ENCODE peak calls at places on chromosomes 12 and 14, in seven cellular contexts. One of them, this sample, is unnamed.

GRCh38 chr14:30264161-30264560 is 294.8 kb upstream of the G2E3 start:
- DNase-seq in aorta: no peak
- DNase-seq in CD4-positive, CD25-positive, alpha-beta regulatory T cell: no peak
- DNase-seq in kidney: no peak
- DNase-seq in neural progenitor cell: no peak
- DNase-seq in stomach: no peak
- DNase-seq in caudate nucleus: no peak
- DNase-seq in this sample: no peak

GRCh38 chr12:111434680-111435338 is 29.1 kb downstream of the SH2B3 start:
- DNase-seq in aorta: peak; percentile 47
- DNase-seq in CD4-positive, CD25-positive, alpha-beta regulatory T cell: peak; percentile 74
- DNase-seq in kidney: peak; percentile 87
- DNase-seq in neural progenitor cell: no peak
- DNase-seq in stomach: no peak
- DNase-seq in caudate nucleus: no peak
- DNase-seq in this sample: peak; percentile 45

GRCh38 chr14:75984674-75985073 is 889 bp upstream of the IFT43 start:
- DNase-seq in aorta: no peak
- DNase-seq in CD4-positive, CD25-positive, alpha-beta regulatory T cell: no peak
- DNase-seq in kidney: no peak
- DNase-seq in neural progenitor cell: no peak
- DNase-seq in stomach: no peak
- DNase-seq in caudate nucleus: no peak
- DNase-seq in this sample: no peak

GRCh38 chr12:113149361-113150150 is at the start of gene CFAP73:
- DNase-seq in aorta: peak; percentile 76
- DNase-seq in CD4-positive, CD25-positive, alpha-beta regulatory T cell: no peak
- DNase-seq in kidney: peak; percentile 94
- DNase-seq in neural progenitor cell: peak; percentile 96
- DNase-seq in stomach: peak; percentile 72
- DNase-seq in caudate nucleus: peak; percentile 79
- DNase-seq in this sample: peak; percentile 70

GRCh38 chr14:104968541-104969401 is 9.4 kb downstream of the AHNAK2 start:
- DNase-seq in aorta: no peak
- DNase-seq in CD4-positive, CD25-positive, alpha-beta regulatory T cell: no peak
- DNase-seq in kidney: peak; percentile 85
- DNase-seq in neural progenitor cell: peak; percentile 37
- DNase-seq in stomach: no peak
- DNase-seq in caudate nucleus: no peak
- DNase-seq in this sample: no peak

GRCh38 chr12:67355428-67356385 is 86.5 kb downstream of the CAND1 start:
- DNase-seq in aorta: no peak
- DNase-seq in CD4-positive, CD25-positive, alpha-beta regulatory T cell: peak; percentile 3
- DNase-seq in kidney: no peak
- DNase-seq in neural progenitor cell: peak; percentile 79
- DNase-seq in stomach: no peak
- DNase-seq in caudate nucleus: peak; percentile 8
- DNase-seq in this sample: peak; percentile 67

GRCh38 chr12:27779837-27780611 is at the start of the genes KLHL42 and MANSC4:
- DNase-seq in aorta: peak; percentile 87
- DNase-seq in CD4-positive, CD25-positive, alpha-beta regulatory T cell: peak; percentile 48
- DNase-seq in kidney: peak; percentile 92
- DNase-seq in neural progenitor cell: peak; percentile 87
- DNase-seq in stomach: peak; percentile 67
- DNase-seq in caudate nucleus: peak; percentile 41
- DNase-seq in this sample: peak; percentile 63

GRCh38 chr12:51887476-51888315 is at the start of gene ANKRD33:
- DNase-seq in aorta: peak; percentile 71
- DNase-seq in CD4-positive, CD25-positive, alpha-beta regulatory T cell: no peak
- DNase-seq in kidney: peak; percentile 83
- DNase-seq in neural progenitor cell: peak; percentile 90
- DNase-seq in stomach: peak; percentile 54
- DNase-seq in caudate nucleus: no peak
- DNase-seq in this sample: peak; percentile 30

GRCh38 chr12:69330475-69331473 is 17.4 kb upstream of the LYZ start:
- DNase-seq in aorta: no peak
- DNase-seq in CD4-positive, CD25-positive, alpha-beta regulatory T cell: peak; percentile 40
- DNase-seq in kidney: no peak
- DNase-seq in neural progenitor cell: peak; percentile 46
- DNase-seq in stomach: peak; percentile 79
- DNase-seq in caudate nucleus: no peak
- DNase-seq in this sample: peak; percentile 86

GRCh38 chr12:69334138-69334537 is 14.0 kb upstream of the LYZ start:
- DNase-seq in aorta: no peak
- DNase-seq in CD4-positive, CD25-positive, alpha-beta regulatory T cell: no peak
- DNase-seq in kidney: no peak
- DNase-seq in neural progenitor cell: no peak
- DNase-seq in stomach: no peak
- DNase-seq in caudate nucleus: no peak
- DNase-seq in this sample: no peak

GRCh38 chr12:69332815-69333358 is 15.3 kb upstream of the LYZ start:
- DNase-seq in aorta: no peak
- DNase-seq in CD4-positive, CD25-positive, alpha-beta regulatory T cell: no peak
- DNase-seq in kidney: no peak
- DNase-seq in neural progenitor cell: no peak
- DNase-seq in stomach: peak; percentile 65
- DNase-seq in caudate nucleus: no peak
- DNase-seq in this sample: peak; percentile 76

GRCh38 chr12:69331482-69331845 is 16.7 kb upstream of the LYZ start:
- DNase-seq in aorta: no peak
- DNase-seq in CD4-positive, CD25-positive, alpha-beta regulatory T cell: no peak
- DNase-seq in kidney: no peak
- DNase-seq in neural progenitor cell: no peak
- DNase-seq in stomach: no peak
- DNase-seq in caudate nucleus: no peak
- DNase-seq in this sample: peak; percentile 72

DNA sequence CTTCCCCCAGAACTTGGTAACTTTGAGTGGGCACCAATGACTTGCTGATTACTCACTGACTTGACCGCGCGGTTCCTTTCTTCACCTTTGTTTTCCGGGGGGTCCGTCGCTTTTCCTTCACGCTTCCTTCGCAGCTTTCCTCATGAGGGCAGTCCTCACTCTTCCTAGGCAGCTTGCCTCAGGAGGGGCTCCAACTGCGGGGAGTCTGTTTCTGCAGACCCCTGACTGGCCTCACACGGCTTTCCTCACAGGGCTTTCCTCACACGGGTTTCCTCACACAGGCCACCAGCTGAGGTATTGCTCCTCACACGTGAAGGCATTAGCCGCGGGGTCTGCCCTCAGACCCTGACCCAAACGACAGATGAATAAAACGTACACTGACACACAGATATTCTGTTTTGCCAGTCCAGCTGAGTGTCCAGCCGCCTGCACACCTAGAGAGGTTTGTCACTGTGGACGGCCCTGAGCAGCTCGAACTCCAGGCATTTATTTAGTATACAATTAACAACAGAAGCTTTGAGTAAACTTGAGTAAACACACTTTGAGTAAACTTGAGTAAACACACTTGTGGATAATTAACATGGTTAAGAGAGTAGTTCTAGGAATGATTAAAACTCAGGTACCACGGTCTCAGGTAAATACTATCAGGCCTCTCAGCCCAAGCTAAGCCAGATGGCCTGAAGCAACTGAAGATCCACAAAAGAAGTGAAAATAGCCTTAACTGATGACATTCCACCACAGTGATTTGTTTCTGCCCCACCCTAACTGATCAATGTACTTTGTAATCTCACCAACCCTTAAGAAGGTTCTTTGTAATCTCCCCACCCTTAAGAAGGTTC is 16.1 kb upstream of the LYZ start:
- DNase-seq in aorta: no peak
- DNase-seq in CD4-positive, CD25-positive, alpha-beta regulatory T cell: no peak
- DNase-seq in kidney: no peak
- DNase-seq in neural progenitor cell: peak; percentile 15
- DNase-seq in stomach: no peak
- DNase-seq in caudate nucleus: no peak
- DNase-seq in this sample: peak; percentile 81
- H3K27ac ChIP-seq in aorta: no peak overlapping the region
- H3K27ac ChIP-seq in CD4-positive, CD25-positive, alpha-beta regulatory T cell: peak overlapping the region; percentile 87
- H3K27ac ChIP-seq in kidney: peak overlapping the region; percentile 20
- H3K27ac ChIP-seq in neural progenitor cell: no peak overlapping the region
- H3K27ac ChIP-seq in stomach: peak overlapping the region; percentile 89
- H3K27ac ChIP-seq in caudate nucleus: no peak overlapping the region
- H3K27ac ChIP-seq in this sample: peak overlapping the region; percentile 81

GRCh38 chr12:68749861-68750260 is 3.9 kb downstream of the SLC35E3 start:
- DNase-seq in aorta: no peak
- DNase-seq in CD4-positive, CD25-positive, alpha-beta regulatory T cell: no peak
- DNase-seq in kidney: no peak
- DNase-seq in neural progenitor cell: no peak
- DNase-seq in stomach: no peak
- DNase-seq in caudate nucleus: no peak
- DNase-seq in this sample: no peak

GRCh38 chr12:68746572-68747180 is 700 bp downstream of the SLC35E3 start:
- DNase-seq in aorta: peak; percentile 76
- DNase-seq in CD4-positive, CD25-positive, alpha-beta regulatory T cell: peak; percentile 22
- DNase-seq in kidney: peak; percentile 84
- DNase-seq in neural progenitor cell: peak; percentile 52
- DNase-seq in stomach: peak; percentile 39
- DNase-seq in caudate nucleus: peak; percentile 45
- DNase-seq in this sample: peak; percentile 69

GRCh38 chr12:68749443-68749842 is 3.5 kb downstream of the SLC35E3 start:
- DNase-seq in aorta: no peak
- DNase-seq in CD4-positive, CD25-positive, alpha-beta regulatory T cell: no peak
- DNase-seq in kidney: no peak
- DNase-seq in neural progenitor cell: no peak
- DNase-seq in stomach: no peak
- DNase-seq in caudate nucleus: no peak
- DNase-seq in this sample: no peak

GRCh38 chr12:68745904-68746571 is at the start of gene SLC35E3:
- DNase-seq in aorta: peak; percentile 97
- DNase-seq in CD4-positive, CD25-positive, alpha-beta regulatory T cell: peak; percentile 87
- DNase-seq in kidney: peak; percentile 97
- DNase-seq in neural progenitor cell: peak; percentile 97
- DNase-seq in stomach: peak; percentile 92
- DNase-seq in caudate nucleus: peak; percentile 91
- DNase-seq in this sample: peak; percentile 95

GRCh38 chr12:68750506-68750905 is 4.5 kb downstream of the SLC35E3 start:
- DNase-seq in aorta: no peak
- DNase-seq in CD4-positive, CD25-positive, alpha-beta regulatory T cell: no peak
- DNase-seq in kidney: no peak
- DNase-seq in neural progenitor cell: peak; percentile 11
- DNase-seq in stomach: no peak
- DNase-seq in caudate nucleus: no peak
- DNase-seq in this sample: no peak
- H3K27ac ChIP-seq in aorta: no peak overlapping the region
- H3K27ac ChIP-seq in CD4-positive, CD25-positive, alpha-beta regulatory T cell: no peak overlapping the region
- H3K27ac ChIP-seq in kidney: no peak overlapping the region
- H3K27ac ChIP-seq in neural progenitor cell: no peak overlapping the region
- H3K27ac ChIP-seq in stomach: no peak overlapping the region
- H3K27ac ChIP-seq in caudate nucleus: peak overlapping the region; percentile 14
- H3K27ac ChIP-seq in this sample: no peak overlapping the region

GRCh38 chr12:109881752-109882151 is 1.4 kb upstream of the GLTP start:
- DNase-seq in aorta: no peak
- DNase-seq in CD4-positive, CD25-positive, alpha-beta regulatory T cell: no peak
- DNase-seq in kidney: no peak
- DNase-seq in neural progenitor cell: no peak
- DNase-seq in stomach: no peak
- DNase-seq in caudate nucleus: no peak
- DNase-seq in this sample: no peak

GRCh38 chr12:109879332-109880048 is 851 bp downstream of the GLTP start:
- DNase-seq in aorta: peak; percentile 53
- DNase-seq in CD4-positive, CD25-positive, alpha-beta regulatory T cell: no peak
- DNase-seq in kidney: no peak
- DNase-seq in neural progenitor cell: peak; percentile 32
- DNase-seq in stomach: no peak
- DNase-seq in caudate nucleus: no peak
- DNase-seq in this sample: peak; percentile 15

GRCh38 chr12:109878749-109879148 is 1.6 kb downstream of the GLTP start:
- DNase-seq in aorta: no peak
- DNase-seq in CD4-positive, CD25-positive, alpha-beta regulatory T cell: no peak
- DNase-seq in kidney: no peak
- DNase-seq in neural progenitor cell: no peak
- DNase-seq in stomach: no peak
- DNase-seq in caudate nucleus: no peak
- DNase-seq in this sample: no peak

GRCh38 chr12:109880049-109880931 is at the start of gene GLTP:
- DNase-seq in aorta: peak; percentile 90
- DNase-seq in CD4-positive, CD25-positive, alpha-beta regulatory T cell: peak; percentile 85
- DNase-seq in kidney: peak; percentile 95
- DNase-seq in neural progenitor cell: peak; percentile 97
- DNase-seq in stomach: peak; percentile 91
- DNase-seq in caudate nucleus: peak; percentile 58
- DNase-seq in this sample: peak; percentile 90

DNA sequence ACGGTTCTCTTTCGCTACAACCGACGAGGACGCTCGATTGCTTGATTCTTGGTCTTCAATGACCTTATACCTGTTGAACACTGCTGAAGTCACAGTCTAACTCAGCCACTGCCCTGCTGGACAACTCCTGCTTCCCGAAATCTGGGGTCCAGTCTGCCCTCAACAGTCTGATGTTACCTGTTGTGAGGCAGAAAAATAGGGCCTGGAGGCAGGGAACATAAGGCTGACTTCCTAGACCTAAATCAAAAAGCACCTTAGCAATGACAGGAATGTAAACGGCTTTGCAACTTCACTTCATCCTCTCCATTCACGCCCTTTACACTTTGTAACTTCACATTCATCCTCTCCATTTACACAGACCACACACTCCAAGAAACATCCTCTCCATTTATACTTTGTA is 597 bp upstream of the GLTP start:
- DNase-seq in aorta: no peak
- DNase-seq in CD4-positive, CD25-positive, alpha-beta regulatory T cell: no peak
- DNase-seq in kidney: no peak
- DNase-seq in neural progenitor cell: peak; percentile 28
- DNase-seq in stomach: no peak
- DNase-seq in caudate nucleus: no peak
- DNase-seq in this sample: peak; percentile 20
- H3K27ac ChIP-seq in aorta: no peak overlapping the region
- H3K27ac ChIP-seq in CD4-positive, CD25-positive, alpha-beta regulatory T cell: peak overlapping the region; percentile 38
- H3K27ac ChIP-seq in kidney: no peak overlapping the region
- H3K27ac ChIP-seq in neural progenitor cell: no peak overlapping the region
- H3K27ac ChIP-seq in stomach: peak overlapping the region; percentile 39
- H3K27ac ChIP-seq in caudate nucleus: no peak overlapping the region
- H3K27ac ChIP-seq in this sample: no peak overlapping the region

DNA sequence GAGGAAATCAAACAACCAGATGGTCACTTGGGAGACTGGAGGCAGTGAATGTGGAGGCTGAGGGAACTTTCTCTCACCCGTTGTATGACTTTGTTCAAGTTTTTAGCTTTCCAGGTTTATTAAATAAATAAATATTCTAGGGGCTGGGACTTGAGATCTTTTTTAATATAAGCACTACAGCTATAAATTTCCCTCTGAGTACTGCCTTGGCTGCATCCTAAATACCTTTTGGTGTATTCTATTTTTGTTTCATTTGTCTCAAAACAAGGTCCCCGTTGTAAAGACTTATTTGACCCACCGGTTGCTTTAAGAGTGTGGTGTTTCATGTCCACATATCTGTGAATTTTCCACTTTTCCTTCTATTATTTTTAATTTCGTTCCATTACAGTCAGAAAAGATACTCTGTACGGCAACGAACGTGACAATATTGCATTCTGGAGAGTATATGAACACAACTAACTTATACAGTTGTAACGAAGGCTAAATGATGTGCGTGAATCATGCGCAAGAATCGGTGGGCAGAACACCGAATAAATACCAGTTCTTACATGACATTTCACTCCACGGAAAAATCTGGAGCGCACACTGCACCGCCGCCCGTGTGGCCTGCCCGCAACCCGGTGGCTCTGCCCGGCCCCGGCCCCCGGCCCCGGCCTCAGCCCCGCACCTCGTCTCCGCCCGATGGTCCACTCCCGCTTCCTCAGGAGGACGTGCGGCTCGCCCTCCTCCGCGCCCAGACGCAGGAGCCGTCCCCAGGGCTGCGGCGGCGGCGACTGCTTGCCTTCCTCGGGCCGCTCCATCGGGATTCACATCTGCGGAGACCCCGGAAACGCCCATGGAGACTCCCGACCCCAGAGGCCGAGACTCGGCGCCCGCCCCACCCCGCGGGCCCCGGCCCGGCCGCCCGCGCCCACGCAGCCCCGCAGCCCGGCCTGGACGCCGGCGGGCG is 602 bp downstream of the CHFR start:
- DNase-seq in aorta: peak; percentile 56
- DNase-seq in CD4-positive, CD25-positive, alpha-beta regulatory T cell: no peak
- DNase-seq in kidney: no peak
- DNase-seq in neural progenitor cell: no peak
- DNase-seq in stomach: peak; percentile 27
- DNase-seq in caudate nucleus: peak; percentile 49
- DNase-seq in this sample: peak; percentile 15
- H3K27ac ChIP-seq in aorta: peak overlapping the region; percentile 73
- H3K27ac ChIP-seq in CD4-positive, CD25-positive, alpha-beta regulatory T cell: peak overlapping the region; percentile 97
- H3K27ac ChIP-seq in kidney: no peak overlapping the region
- H3K27ac ChIP-seq in neural progenitor cell: no peak overlapping the region
- H3K27ac ChIP-seq in stomach: peak overlapping the region; percentile 97
- H3K27ac ChIP-seq in caudate nucleus: peak overlapping the region; percentile 30
- H3K27ac ChIP-seq in this sample: peak overlapping the region; percentile 83

This sample was measured in small intestine.